ENCODE peak calls at places on chromosomes 1 and 21, in ten cellular contexts. One of them, this sample, is unnamed. For H3K4me1, the result is how much of the 10 kb centered on the place peaks cover.

GRCh38 chr1:180096584-180097318 is 57.9 kb upstream of the QSOX1 start:
- DNase-seq in GM23338: no peak
- DNase-seq in naive thymus-derived CD4-positive, alpha-beta T cell: no peak
- DNase-seq in pancreas: no peak
- DNase-seq in Panc1: no peak
- DNase-seq in uterus: no peak
- DNase-seq in effector memory CD4-positive, alpha-beta T cell: no peak
- DNase-seq in OCI-LY7: no peak
- DNase-seq in right cardiac atrium: no peak
- DNase-seq in vagina: no peak
- DNase-seq in this sample: no peak

GRCh38 chr1:32960819-32961355 is 3.7 kb downstream of the RNF19B start:
- DNase-seq in GM23338: no peak
- DNase-seq in OCI-LY7: peak
- DNase-seq in uterus: no peak
- DNase-seq in right cardiac atrium: no peak
- DNase-seq in effector memory CD4-positive, alpha-beta T cell: no peak
- DNase-seq in Panc1: no peak
- DNase-seq in pancreas: no peak
- DNase-seq in vagina: no peak
- DNase-seq in naive thymus-derived CD4-positive, alpha-beta T cell: no peak
- DNase-seq in this sample: no peak

GRCh38 chr21:45887788-45888187 is 93.8 kb upstream of the COL6A1 start:
- DNase-seq in pancreas: peak
- DNase-seq in uterus: no peak
- DNase-seq in right cardiac atrium: peak
- DNase-seq in OCI-LY7: no peak
- DNase-seq in vagina: no peak
- DNase-seq in Panc1: no peak
- DNase-seq in naive thymus-derived CD4-positive, alpha-beta T cell: no peak
- DNase-seq in GM23338: no peak
- DNase-seq in effector memory CD4-positive, alpha-beta T cell: no peak
- DNase-seq in this sample: no peak

GRCh38 chr1:91440845-91441244 is 36.2 kb upstream of the HFM1 start:
- DNase-seq in naive thymus-derived CD4-positive, alpha-beta T cell: no peak
- DNase-seq in effector memory CD4-positive, alpha-beta T cell: no peak
- DNase-seq in right cardiac atrium: no peak
- DNase-seq in pancreas: no peak
- DNase-seq in OCI-LY7: peak
- DNase-seq in Panc1: no peak
- DNase-seq in vagina: no peak
- DNase-seq in GM23338: no peak
- DNase-seq in uterus: no peak
- DNase-seq in this sample: no peak

GRCh38 chr1:206753141-206753540 is 17.4 kb upstream of the IL19 start:
- DNase-seq in right cardiac atrium: no peak
- DNase-seq in naive thymus-derived CD4-positive, alpha-beta T cell: no peak
- DNase-seq in pancreas: no peak
- DNase-seq in vagina: no peak
- DNase-seq in OCI-LY7: no peak
- DNase-seq in Panc1: no peak
- DNase-seq in GM23338: no peak
- DNase-seq in effector memory CD4-positive, alpha-beta T cell: no peak
- DNase-seq in uterus: no peak
- DNase-seq in this sample: no peak

GRCh38 chr1:87556326-87556725 is 227.6 kb downstream of the LMO4 start:
- DNase-seq in effector memory CD4-positive, alpha-beta T cell: no peak
- DNase-seq in right cardiac atrium: no peak
- DNase-seq in OCI-LY7: no peak
- DNase-seq in naive thymus-derived CD4-positive, alpha-beta T cell: no peak
- DNase-seq in Panc1: no peak
- DNase-seq in GM23338: no peak
- DNase-seq in pancreas: no peak
- DNase-seq in vagina: no peak
- DNase-seq in uterus: no peak
- DNase-seq in this sample: no peak

GRCh38 chr1:15417365-15417934 is 7.8 kb downstream of the EFHD2 start:
- DNase-seq in pancreas: no peak
- DNase-seq in right cardiac atrium: peak
- DNase-seq in OCI-LY7: no peak
- DNase-seq in GM23338: no peak
- DNase-seq in naive thymus-derived CD4-positive, alpha-beta T cell: no peak
- DNase-seq in uterus: no peak
- DNase-seq in Panc1: no peak
- DNase-seq in vagina: no peak
- DNase-seq in effector memory CD4-positive, alpha-beta T cell: peak
- DNase-seq in this sample: peak

GRCh38 chr1:224622831-224623230 is 6.7 kb downstream of the CNIH3 start:
- DNase-seq in Panc1: no peak
- DNase-seq in vagina: no peak
- DNase-seq in uterus: no peak
- DNase-seq in effector memory CD4-positive, alpha-beta T cell: no peak
- DNase-seq in naive thymus-derived CD4-positive, alpha-beta T cell: no peak
- DNase-seq in OCI-LY7: no peak
- DNase-seq in pancreas: no peak
- DNase-seq in right cardiac atrium: no peak
- DNase-seq in GM23338: no peak
- DNase-seq in this sample: no peak

GRCh38 chr1:194071200-194071599 is 884.8 kb upstream of the B3GALT2 start:
- DNase-seq in GM23338: no peak
- DNase-seq in right cardiac atrium: no peak
- DNase-seq in effector memory CD4-positive, alpha-beta T cell: no peak
- DNase-seq in uterus: no peak
- DNase-seq in pancreas: no peak
- DNase-seq in Panc1: no peak
- DNase-seq in OCI-LY7: no peak
- DNase-seq in naive thymus-derived CD4-positive, alpha-beta T cell: no peak
- DNase-seq in vagina: no peak
- DNase-seq in this sample: no peak

GRCh38 chr1:22542886-22543285 is 20.4 kb upstream of the EPHA8 start:
- DNase-seq in pancreas: no peak
- DNase-seq in uterus: no peak
- DNase-seq in effector memory CD4-positive, alpha-beta T cell: no peak
- DNase-seq in naive thymus-derived CD4-positive, alpha-beta T cell: no peak
- DNase-seq in GM23338: no peak
- DNase-seq in right cardiac atrium: no peak
- DNase-seq in vagina: no peak
- DNase-seq in OCI-LY7: no peak
- DNase-seq in Panc1: no peak
- DNase-seq in this sample: no peak

GRCh38 chr21:16841917-16842316 is 670.9 kb upstream of the CXADR start:
- DNase-seq in GM23338: no peak
- DNase-seq in uterus: no peak
- DNase-seq in pancreas: no peak
- DNase-seq in naive thymus-derived CD4-positive, alpha-beta T cell: no peak
- DNase-seq in effector memory CD4-positive, alpha-beta T cell: no peak
- DNase-seq in OCI-LY7: no peak
- DNase-seq in vagina: no peak
- DNase-seq in right cardiac atrium: no peak
- DNase-seq in Panc1: no peak
- DNase-seq in this sample: no peak

GRCh38 chr1:21355956-21356355 is 65.7 kb upstream of the ECE1 start:
- DNase-seq in naive thymus-derived CD4-positive, alpha-beta T cell: no peak
- DNase-seq in vagina: no peak
- DNase-seq in pancreas: no peak
- DNase-seq in GM23338: no peak
- DNase-seq in right cardiac atrium: no peak
- DNase-seq in OCI-LY7: no peak
- DNase-seq in uterus: no peak
- DNase-seq in effector memory CD4-positive, alpha-beta T cell: no peak
- DNase-seq in Panc1: no peak
- DNase-seq in this sample: no peak

GRCh38 chr1:75423136-75423535 is 187.8 kb downstream of the SLC44A5 start:
- DNase-seq in OCI-LY7: no peak
- DNase-seq in pancreas: no peak
- DNase-seq in uterus: no peak
- DNase-seq in right cardiac atrium: no peak
- DNase-seq in Panc1: no peak
- DNase-seq in vagina: no peak
- DNase-seq in GM23338: no peak
- DNase-seq in effector memory CD4-positive, alpha-beta T cell: no peak
- DNase-seq in naive thymus-derived CD4-positive, alpha-beta T cell: no peak
- DNase-seq in this sample: no peak

GRCh38 chr1:160567858-160568682 is 11.2 kb downstream of the CD84 start:
- DNase-seq in uterus: no peak
- DNase-seq in GM23338: no peak
- DNase-seq in vagina: no peak
- DNase-seq in right cardiac atrium: no peak
- DNase-seq in naive thymus-derived CD4-positive, alpha-beta T cell: no peak
- DNase-seq in Panc1: no peak
- DNase-seq in OCI-LY7: peak
- DNase-seq in effector memory CD4-positive, alpha-beta T cell: peak
- DNase-seq in pancreas: no peak
- DNase-seq in this sample: peak

GRCh38 chr1:164949758-164950452 is 390.9 kb downstream of the PBX1 start:
- DNase-seq in right cardiac atrium: no peak
- DNase-seq in OCI-LY7: no peak
- DNase-seq in naive thymus-derived CD4-positive, alpha-beta T cell: no peak
- DNase-seq in effector memory CD4-positive, alpha-beta T cell: no peak
- DNase-seq in pancreas: no peak
- DNase-seq in vagina: no peak
- DNase-seq in GM23338: peak
- DNase-seq in Panc1: no peak
- DNase-seq in uterus: no peak
- DNase-seq in this sample: no peak

GRCh38 chr1:9557624-9558023 is 18.4 kb downstream of the SLC25A33 start:
- DNase-seq in GM23338: no peak
- DNase-seq in Panc1: no peak
- DNase-seq in naive thymus-derived CD4-positive, alpha-beta T cell: no peak
- DNase-seq in vagina: no peak
- DNase-seq in pancreas: no peak
- DNase-seq in OCI-LY7: peak
- DNase-seq in uterus: no peak
- DNase-seq in effector memory CD4-positive, alpha-beta T cell: no peak
- DNase-seq in right cardiac atrium: no peak
- DNase-seq in this sample: no peak

GRCh38 chr1:9558946-9559545 is 19.8 kb downstream of the SLC25A33 start:
- DNase-seq in uterus: no peak
- DNase-seq in right cardiac atrium: no peak
- DNase-seq in pancreas: no peak
- DNase-seq in OCI-LY7: no peak
- DNase-seq in vagina: no peak
- DNase-seq in effector memory CD4-positive, alpha-beta T cell: no peak
- DNase-seq in GM23338: no peak
- DNase-seq in Panc1: no peak
- DNase-seq in naive thymus-derived CD4-positive, alpha-beta T cell: no peak
- DNase-seq in this sample: no peak

GRCh38 chr1:9559673-9560072 is 20.4 kb downstream of the SLC25A33 start:
- DNase-seq in naive thymus-derived CD4-positive, alpha-beta T cell: no peak
- DNase-seq in vagina: no peak
- DNase-seq in effector memory CD4-positive, alpha-beta T cell: no peak
- DNase-seq in GM23338: peak
- DNase-seq in uterus: no peak
- DNase-seq in Panc1: no peak
- DNase-seq in right cardiac atrium: no peak
- DNase-seq in pancreas: no peak
- DNase-seq in OCI-LY7: peak
- DNase-seq in this sample: peak

GRCh38 chr1:9558271-9558945 is 19.1 kb downstream of the SLC25A33 start:
- DNase-seq in vagina: no peak
- DNase-seq in right cardiac atrium: no peak
- DNase-seq in Panc1: no peak
- DNase-seq in effector memory CD4-positive, alpha-beta T cell: no peak
- DNase-seq in naive thymus-derived CD4-positive, alpha-beta T cell: no peak
- DNase-seq in uterus: no peak
- DNase-seq in OCI-LY7: peak
- DNase-seq in pancreas: no peak
- DNase-seq in GM23338: no peak
- DNase-seq in this sample: no peak

GRCh38 chr1:9561429-9561828 is 22.2 kb downstream of the SLC25A33 start:
- DNase-seq in naive thymus-derived CD4-positive, alpha-beta T cell: no peak
- DNase-seq in Panc1: no peak
- DNase-seq in vagina: no peak
- DNase-seq in effector memory CD4-positive, alpha-beta T cell: no peak
- DNase-seq in GM23338: no peak
- DNase-seq in uterus: peak
- DNase-seq in OCI-LY7: peak
- DNase-seq in right cardiac atrium: no peak
- DNase-seq in pancreas: no peak
- DNase-seq in this sample: no peak
- H3K4me1 ChIP-seq in naive thymus-derived CD4-positive, alpha-beta T cell: under half
- H3K4me1 ChIP-seq in Panc1: under half
- H3K4me1 ChIP-seq in vagina: under half
- H3K4me1 ChIP-seq in effector memory CD4-positive, alpha-beta T cell: under half
- H3K4me1 ChIP-seq in GM23338: under half
- H3K4me1 ChIP-seq in uterus: under half
- H3K4me1 ChIP-seq in OCI-LY7: half or more
- H3K4me1 ChIP-seq in right cardiac atrium: under half
- H3K4me1 ChIP-seq in pancreas: under half
- H3K4me1 ChIP-seq in this sample: under half

DNA sequence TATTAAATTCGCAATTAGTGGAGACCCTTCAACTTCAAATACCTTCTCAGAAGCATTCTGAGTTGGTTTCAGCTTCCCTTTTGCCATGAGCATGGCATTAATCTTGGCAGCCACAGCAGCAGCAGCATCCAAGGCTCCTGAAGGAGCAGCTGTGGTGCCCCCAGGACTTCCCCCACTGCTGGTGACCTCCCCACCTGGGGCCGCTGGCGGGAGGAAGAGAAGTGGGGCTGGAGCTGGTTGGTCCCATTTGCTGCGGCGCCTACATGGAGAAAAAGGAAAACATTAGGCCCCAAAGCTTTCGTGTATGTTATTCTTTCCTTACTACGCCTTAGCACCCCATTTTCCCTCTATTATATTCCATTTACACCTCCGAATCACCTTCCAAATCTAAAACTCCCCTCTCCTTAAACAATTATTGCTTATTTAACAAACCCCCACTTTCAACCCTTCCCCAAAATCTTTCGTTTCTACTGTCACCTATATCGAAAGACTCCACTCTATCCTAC is 569 bp downstream of the KHDC4 start:
- DNase-seq in Panc1: no peak
- DNase-seq in pancreas: no peak
- DNase-seq in effector memory CD4-positive, alpha-beta T cell: no peak
- DNase-seq in uterus: no peak
- DNase-seq in vagina: no peak
- DNase-seq in right cardiac atrium: no peak
- DNase-seq in OCI-LY7: peak
- DNase-seq in GM23338: no peak
- DNase-seq in naive thymus-derived CD4-positive, alpha-beta T cell: no peak
- DNase-seq in this sample: no peak
- H3K4me1 ChIP-seq in Panc1: under half
- H3K4me1 ChIP-seq in pancreas: under half
- H3K4me1 ChIP-seq in effector memory CD4-positive, alpha-beta T cell: under half
- H3K4me1 ChIP-seq in uterus: under half
- H3K4me1 ChIP-seq in vagina: half or more
- H3K4me1 ChIP-seq in right cardiac atrium: under half
- H3K4me1 ChIP-seq in OCI-LY7: under half
- H3K4me1 ChIP-seq in GM23338: under half
- H3K4me1 ChIP-seq in naive thymus-derived CD4-positive, alpha-beta T cell: under half
- H3K4me1 ChIP-seq in this sample: half or more

GRCh38 chr1:26038904-26039303 is 7.0 kb downstream of the SLC30A2 start:
- DNase-seq in right cardiac atrium: no peak
- DNase-seq in Panc1: no peak
- DNase-seq in effector memory CD4-positive, alpha-beta T cell: no peak
- DNase-seq in OCI-LY7: no peak
- DNase-seq in GM23338: no peak
- DNase-seq in uterus: no peak
- DNase-seq in pancreas: no peak
- DNase-seq in naive thymus-derived CD4-positive, alpha-beta T cell: no peak
- DNase-seq in vagina: no peak
- DNase-seq in this sample: no peak
- H3K4me1 ChIP-seq in right cardiac atrium: under half
- H3K4me1 ChIP-seq in Panc1: under half
- H3K4me1 ChIP-seq in effector memory CD4-positive, alpha-beta T cell: under half
- H3K4me1 ChIP-seq in OCI-LY7: under half
- H3K4me1 ChIP-seq in GM23338: under half
- H3K4me1 ChIP-seq in uterus: under half
- H3K4me1 ChIP-seq in pancreas: under half
- H3K4me1 ChIP-seq in naive thymus-derived CD4-positive, alpha-beta T cell: under half
- H3K4me1 ChIP-seq in vagina: under half
- H3K4me1 ChIP-seq in this sample: under half

GRCh38 chr21:40051801-40052200 is 184.6 kb downstream of the PCP4 start:
- DNase-seq in GM23338: no peak
- DNase-seq in Panc1: no peak
- DNase-seq in effector memory CD4-positive, alpha-beta T cell: no peak
- DNase-seq in uterus: no peak
- DNase-seq in right cardiac atrium: no peak
- DNase-seq in OCI-LY7: no peak
- DNase-seq in pancreas: no peak
- DNase-seq in vagina: no peak
- DNase-seq in naive thymus-derived CD4-positive, alpha-beta T cell: no peak
- DNase-seq in this sample: no peak
- H3K4me1 ChIP-seq in GM23338: under half
- H3K4me1 ChIP-seq in Panc1: under half
- H3K4me1 ChIP-seq in effector memory CD4-positive, alpha-beta T cell: under half
- H3K4me1 ChIP-seq in uterus: under half
- H3K4me1 ChIP-seq in right cardiac atrium: under half
- H3K4me1 ChIP-seq in OCI-LY7: under half
- H3K4me1 ChIP-seq in pancreas: under half
- H3K4me1 ChIP-seq in vagina: under half
- H3K4me1 ChIP-seq in naive thymus-derived CD4-positive, alpha-beta T cell: under half
- H3K4me1 ChIP-seq in this sample: under half